ENCODE peak calls at places on chromosomes 5 and 9, in ten cellular contexts. One of them, this sample, is unnamed.

GRCh38 chr9:110156902-110157301 is 51.1 kb downstream of the C9orf152 start:
- DNase-seq in AG10803: peak; percentile 95
- DNase-seq in colonic mucosa: no peak
- DNase-seq in vagina: no peak
- DNase-seq in omental fat pad: no peak
- DNase-seq in uterus: no peak
- DNase-seq in Calu3: no peak
- DNase-seq in mucosa of descending colon: no peak
- DNase-seq in GM12865: peak; percentile 72
- DNase-seq in fibroblast of pulmonary artery: peak; percentile 50
- DNase-seq in this sample: peak; percentile 59

GRCh38 chr5:28156981-28157380 is 1118.6 kb upstream of the CDH9 start:
- DNase-seq in colonic mucosa: no peak
- DNase-seq in AG10803: no peak
- DNase-seq in mucosa of descending colon: no peak
- DNase-seq in Calu3: no peak
- DNase-seq in GM12865: no peak
- DNase-seq in fibroblast of pulmonary artery: peak; percentile 60
- DNase-seq in omental fat pad: no peak
- DNase-seq in uterus: no peak
- DNase-seq in vagina: no peak
- DNase-seq in this sample: peak; percentile 3

GRCh38 chr5:141951341-141951781 is 6.6 kb downstream of the PCDH12 start:
- DNase-seq in colonic mucosa: no peak
- DNase-seq in Calu3: peak; percentile 47
- DNase-seq in fibroblast of pulmonary artery: no peak
- DNase-seq in AG10803: no peak
- DNase-seq in vagina: no peak
- DNase-seq in omental fat pad: no peak
- DNase-seq in GM12865: peak; percentile 54
- DNase-seq in mucosa of descending colon: no peak
- DNase-seq in uterus: no peak
- DNase-seq in this sample: no peak

GRCh38 chr9:81389569-81389993 is 299.8 kb downstream of the TLE1 start:
- DNase-seq in AG10803: peak; percentile 98
- DNase-seq in colonic mucosa: no peak
- DNase-seq in uterus: peak; percentile 52
- DNase-seq in vagina: no peak
- DNase-seq in omental fat pad: no peak
- DNase-seq in fibroblast of pulmonary artery: peak; percentile 98
- DNase-seq in Calu3: peak; percentile 21
- DNase-seq in mucosa of descending colon: peak; percentile 17
- DNase-seq in GM12865: no peak
- DNase-seq in this sample: peak; percentile 98

GRCh38 chr5:159324986-159325385 is 5.3 kb downstream of the IL12B start:
- DNase-seq in Calu3: no peak
- DNase-seq in fibroblast of pulmonary artery: no peak
- DNase-seq in omental fat pad: no peak
- DNase-seq in GM12865: no peak
- DNase-seq in vagina: no peak
- DNase-seq in uterus: no peak
- DNase-seq in colonic mucosa: no peak
- DNase-seq in AG10803: peak; percentile 62
- DNase-seq in mucosa of descending colon: no peak
- DNase-seq in this sample: no peak

GRCh38 chr9:106785200-106785599 is 77.8 kb upstream of the ZNF462 start:
- DNase-seq in mucosa of descending colon: no peak
- DNase-seq in AG10803: no peak
- DNase-seq in Calu3: no peak
- DNase-seq in colonic mucosa: no peak
- DNase-seq in GM12865: no peak
- DNase-seq in uterus: no peak
- DNase-seq in fibroblast of pulmonary artery: no peak
- DNase-seq in omental fat pad: no peak
- DNase-seq in vagina: no peak
- DNase-seq in this sample: no peak

GRCh38 chr5:141654298-141654697 is 3.1 kb upstream of the FCHSD1 start:
- DNase-seq in mucosa of descending colon: no peak
- DNase-seq in fibroblast of pulmonary artery: peak; percentile 43
- DNase-seq in AG10803: peak; percentile 89
- DNase-seq in colonic mucosa: no peak
- DNase-seq in vagina: no peak
- DNase-seq in omental fat pad: no peak
- DNase-seq in Calu3: no peak
- DNase-seq in GM12865: no peak
- DNase-seq in uterus: no peak
- DNase-seq in this sample: peak; percentile 85

GRCh38 chr9:88523056-88523455 is 11.9 kb upstream of the NXNL2 start:
- DNase-seq in vagina: no peak
- DNase-seq in fibroblast of pulmonary artery: peak; percentile 31
- DNase-seq in AG10803: peak; percentile 48
- DNase-seq in mucosa of descending colon: no peak
- DNase-seq in colonic mucosa: no peak
- DNase-seq in GM12865: no peak
- DNase-seq in uterus: no peak
- DNase-seq in omental fat pad: no peak
- DNase-seq in Calu3: no peak
- DNase-seq in this sample: peak; percentile 60

GRCh38 chr5:74630387-74631087 is 10.0 kb downstream of the ENC1 start:
- DNase-seq in mucosa of descending colon: no peak
- DNase-seq in Calu3: no peak
- DNase-seq in GM12865: no peak
- DNase-seq in vagina: no peak
- DNase-seq in colonic mucosa: no peak
- DNase-seq in AG10803: peak; percentile 75
- DNase-seq in uterus: no peak
- DNase-seq in omental fat pad: no peak
- DNase-seq in fibroblast of pulmonary artery: peak; percentile 91
- DNase-seq in this sample: no peak

GRCh38 chr9:137190315-137190853 is 1.9 kb downstream of the SSNA1 start:
- DNase-seq in mucosa of descending colon: no peak
- DNase-seq in colonic mucosa: no peak
- DNase-seq in uterus: no peak
- DNase-seq in vagina: no peak
- DNase-seq in AG10803: no peak
- DNase-seq in Calu3: no peak
- DNase-seq in fibroblast of pulmonary artery: no peak
- DNase-seq in GM12865: no peak
- DNase-seq in omental fat pad: no peak
- DNase-seq in this sample: no peak

GRCh38 chr9:131525643-131526565 is 5.2 kb downstream of the UCK1 start:
- DNase-seq in Calu3: no peak
- DNase-seq in mucosa of descending colon: no peak
- DNase-seq in vagina: no peak
- DNase-seq in GM12865: no peak
- DNase-seq in uterus: no peak
- DNase-seq in omental fat pad: no peak
- DNase-seq in AG10803: no peak
- DNase-seq in fibroblast of pulmonary artery: no peak
- DNase-seq in colonic mucosa: no peak
- DNase-seq in this sample: no peak

GRCh38 chr5:36073595-36074216 is 7.0 kb upstream of the UGT3A2 start:
- DNase-seq in vagina: no peak
- DNase-seq in AG10803: no peak
- DNase-seq in Calu3: no peak
- DNase-seq in fibroblast of pulmonary artery: peak; percentile 16
- DNase-seq in colonic mucosa: no peak
- DNase-seq in uterus: no peak
- DNase-seq in GM12865: peak; percentile 67
- DNase-seq in mucosa of descending colon: no peak
- DNase-seq in omental fat pad: no peak
- DNase-seq in this sample: no peak
- TF ChIP-seq CTCF in vagina: no peak
- TF ChIP-seq CTCF in AG10803: peak; percentile 30
- TF ChIP-seq CTCF in Calu3: no peak
- TF ChIP-seq CTCF in fibroblast of pulmonary artery: peak; percentile 39
- TF ChIP-seq CTCF in colonic mucosa: no peak
- TF ChIP-seq CTCF in uterus: no peak
- TF ChIP-seq CTCF in GM12865: peak; percentile 49
- TF ChIP-seq CTCF in mucosa of descending colon: no peak
- TF ChIP-seq CTCF in omental fat pad: no peak
- TF ChIP-seq CTCF in this sample: peak; percentile 4

GRCh38 chr5:761854-762685 is 22.5 kb downstream of the ZDHHC11B start:
- DNase-seq in uterus: no peak
- DNase-seq in fibroblast of pulmonary artery: no peak
- DNase-seq in AG10803: no peak
- DNase-seq in Calu3: no peak
- DNase-seq in omental fat pad: no peak
- DNase-seq in vagina: peak; percentile 87
- DNase-seq in colonic mucosa: peak; percentile 16
- DNase-seq in mucosa of descending colon: no peak
- DNase-seq in GM12865: no peak
- DNase-seq in this sample: no peak

GRCh38 chr5:765948-766631 is 18.4 kb downstream of the ZDHHC11B start:
- DNase-seq in vagina: peak; percentile 84
- DNase-seq in omental fat pad: no peak
- DNase-seq in AG10803: no peak
- DNase-seq in Calu3: no peak
- DNase-seq in fibroblast of pulmonary artery: no peak
- DNase-seq in GM12865: no peak
- DNase-seq in uterus: no peak
- DNase-seq in colonic mucosa: no peak
- DNase-seq in mucosa of descending colon: no peak
- DNase-seq in this sample: no peak

GRCh38 chr5:763397-763796 is 21.1 kb downstream of the ZDHHC11B start:
- DNase-seq in vagina: peak; percentile 54
- DNase-seq in omental fat pad: no peak
- DNase-seq in AG10803: no peak
- DNase-seq in mucosa of descending colon: no peak
- DNase-seq in uterus: no peak
- DNase-seq in fibroblast of pulmonary artery: no peak
- DNase-seq in Calu3: no peak
- DNase-seq in GM12865: no peak
- DNase-seq in colonic mucosa: no peak
- DNase-seq in this sample: no peak

GRCh38 chr5:763998-764781 is 20.3 kb downstream of the ZDHHC11B start:
- DNase-seq in colonic mucosa: no peak
- DNase-seq in mucosa of descending colon: no peak
- DNase-seq in fibroblast of pulmonary artery: no peak
- DNase-seq in uterus: no peak
- DNase-seq in omental fat pad: no peak
- DNase-seq in Calu3: no peak
- DNase-seq in vagina: no peak
- DNase-seq in AG10803: no peak
- DNase-seq in GM12865: no peak
- DNase-seq in this sample: no peak

DNA sequence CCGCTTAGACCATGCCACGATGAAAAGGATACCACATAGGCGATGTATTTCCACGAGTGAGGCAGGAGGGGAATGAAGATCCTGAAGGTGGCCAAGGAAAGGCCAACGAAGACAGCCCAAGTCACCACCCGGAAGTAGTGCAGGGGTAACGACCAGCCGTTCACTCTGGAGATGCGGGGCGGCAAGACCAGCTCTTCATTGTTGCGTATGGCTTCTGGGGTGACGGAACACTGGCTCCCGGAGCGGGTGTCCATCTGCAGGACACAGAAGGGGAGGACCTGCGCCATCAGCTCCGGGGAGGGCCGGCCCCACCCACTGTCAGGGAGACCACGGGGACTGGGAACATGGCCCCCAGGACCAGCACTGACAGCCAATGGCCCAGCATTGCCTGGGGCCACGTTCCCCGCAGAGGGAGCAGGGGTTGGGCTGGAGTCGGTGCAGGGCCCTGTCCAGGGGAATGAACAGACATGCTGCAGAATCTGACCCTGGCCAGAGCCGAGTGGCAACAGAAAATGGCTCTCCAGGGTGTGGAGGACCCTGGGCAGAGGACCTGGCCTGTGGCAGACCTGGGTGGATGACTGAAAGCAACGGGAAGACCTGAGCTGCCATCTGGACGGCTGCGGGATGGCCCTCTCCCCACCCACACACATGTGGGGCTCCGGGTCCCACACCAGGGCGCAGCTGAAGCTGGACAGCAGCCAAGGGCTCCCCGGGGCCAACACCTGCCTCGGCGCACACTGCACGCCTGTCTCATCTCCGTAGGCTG is 17.7 kb downstream of the ZDHHC11B start:
- DNase-seq in omental fat pad: no peak
- DNase-seq in GM12865: no peak
- DNase-seq in vagina: peak; percentile 84
- DNase-seq in uterus: no peak
- DNase-seq in colonic mucosa: no peak
- DNase-seq in AG10803: no peak
- DNase-seq in Calu3: no peak
- DNase-seq in mucosa of descending colon: no peak
- DNase-seq in fibroblast of pulmonary artery: no peak
- DNase-seq in this sample: no peak
- TF ChIP-seq CTCF in omental fat pad: no peak
- TF ChIP-seq CTCF in GM12865: no peak
- TF ChIP-seq CTCF in vagina: no peak
- TF ChIP-seq CTCF in uterus: no peak
- TF ChIP-seq CTCF in colonic mucosa: no peak
- TF ChIP-seq CTCF in AG10803: no peak
- TF ChIP-seq CTCF in Calu3: no peak
- TF ChIP-seq CTCF in mucosa of descending colon: no peak
- TF ChIP-seq CTCF in fibroblast of pulmonary artery: no peak
- TF ChIP-seq CTCF in this sample: no peak

DNA sequence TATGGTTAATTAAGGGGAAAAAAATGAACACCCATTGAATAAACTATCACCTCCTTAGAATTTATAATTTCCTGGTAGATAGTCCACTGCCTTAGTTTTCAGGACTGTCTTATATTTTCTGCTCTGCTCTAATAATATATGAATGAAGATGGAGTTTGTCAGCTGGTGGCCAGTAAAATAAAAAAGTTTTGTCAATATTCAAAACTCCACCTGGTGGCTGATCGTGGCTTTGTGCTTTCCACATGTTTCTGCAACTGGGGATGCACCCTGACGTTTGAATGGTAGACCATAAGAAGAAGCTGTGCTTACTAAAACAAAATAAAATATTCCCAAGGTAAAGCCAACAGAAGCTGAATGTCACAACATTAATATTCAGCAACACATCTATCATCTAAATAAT is 286.6 kb upstream of the IZUMO3 start:
- DNase-seq in colonic mucosa: no peak
- DNase-seq in vagina: no peak
- DNase-seq in omental fat pad: no peak
- DNase-seq in GM12865: no peak
- DNase-seq in Calu3: no peak
- DNase-seq in AG10803: no peak
- DNase-seq in fibroblast of pulmonary artery: no peak
- DNase-seq in mucosa of descending colon: peak; percentile 13
- DNase-seq in uterus: no peak
- DNase-seq in this sample: no peak
- TF ChIP-seq CTCF in colonic mucosa: no peak
- TF ChIP-seq CTCF in vagina: no peak
- TF ChIP-seq CTCF in omental fat pad: no peak
- TF ChIP-seq CTCF in GM12865: no peak
- TF ChIP-seq CTCF in Calu3: no peak
- TF ChIP-seq CTCF in AG10803: no peak
- TF ChIP-seq CTCF in fibroblast of pulmonary artery: no peak
- TF ChIP-seq CTCF in mucosa of descending colon: no peak
- TF ChIP-seq CTCF in uterus: no peak
- TF ChIP-seq CTCF in this sample: no peak

DNA sequence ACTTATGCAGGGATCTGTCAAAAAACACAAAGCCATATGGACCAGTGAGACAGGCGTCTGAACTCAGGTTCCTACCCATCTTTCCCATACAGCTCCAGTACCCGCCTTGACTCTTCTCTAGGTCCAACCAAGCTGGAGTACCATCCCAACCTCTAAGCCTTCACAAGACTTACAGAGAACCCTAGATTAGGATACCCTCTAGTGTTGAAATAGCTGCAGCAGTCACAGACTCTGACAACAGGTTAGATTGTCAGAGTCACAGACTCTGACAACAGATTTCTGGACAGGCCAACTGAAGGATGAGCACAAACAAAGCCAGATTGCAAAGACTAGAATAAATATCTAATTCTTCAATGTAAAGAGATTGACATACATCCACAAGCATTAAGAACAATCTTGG is 266.1 kb downstream of the GRIA1 start:
- DNase-seq in fibroblast of pulmonary artery: peak; percentile 12
- DNase-seq in GM12865: no peak
- DNase-seq in mucosa of descending colon: no peak
- DNase-seq in uterus: no peak
- DNase-seq in AG10803: no peak
- DNase-seq in Calu3: no peak
- DNase-seq in omental fat pad: no peak
- DNase-seq in vagina: peak; percentile 62
- DNase-seq in colonic mucosa: no peak
- DNase-seq in this sample: no peak
- TF ChIP-seq CTCF in fibroblast of pulmonary artery: peak; percentile 16
- TF ChIP-seq CTCF in GM12865: no peak
- TF ChIP-seq CTCF in mucosa of descending colon: no peak
- TF ChIP-seq CTCF in uterus: no peak
- TF ChIP-seq CTCF in AG10803: peak; percentile 42
- TF ChIP-seq CTCF in Calu3: no peak
- TF ChIP-seq CTCF in omental fat pad: no peak
- TF ChIP-seq CTCF in vagina: no peak
- TF ChIP-seq CTCF in colonic mucosa: no peak
- TF ChIP-seq CTCF in this sample: no peak

This sample was measured in BJ.